ENCODE peak calls at places on chromosomes 13 and 19, in ten cellular contexts. C, W, G, F, K, A, J, P, B and T are unnamed samples.

GRCh38 chr13:60448907-60449510 is 52.0 kb downstream of the TDRD3 start:
- DNase-seq in F (no peak), C (no peak), P (no peak), K (no peak), B (peak; percentile 14), J (no peak), A (no peak), W (no peak), G (no peak), T (peak; percentile 53)

GRCh38 chr13:94033098-94033497 is 446.4 kb downstream of the DCT start:
- DNase-seq in P (no peak), F (no peak), B (no peak), G (no peak), J (no peak), K (no peak), W (no peak), C (no peak), A (no peak), T (no peak)

GRCh38 chr19:20611866-20612265 is 46.3 kb upstream of the ZNF737 start:
- DNase-seq in J (no peak), K (no peak), B (no peak), F (no peak), C (no peak), A (no peak), W (no peak), P (no peak), G (no peak), T (no peak)

GRCh38 chr19:1386945-1387683 is 3.4 kb downstream of the NDUFS7 start:
- DNase-seq in C (no peak), P (no peak), B (no peak), G (no peak), J (no peak), F (no peak), W (no peak), A (no peak), K (no peak), T (no peak)

GRCh38 chr19:48102870-48103751 is 7.5 kb downstream of the PLA2G4C start:
- DNase-seq in B (peak; percentile 24), W (no peak), P (no peak), J (no peak), A (no peak), G (no peak), F (no peak), C (no peak), K (no peak), T (peak; percentile 82)

GRCh38 chr13:31982540-31982939 is 49.0 kb upstream of the FRY start:
- DNase-seq in G (no peak), J (peak; percentile 36), P (no peak), K (peak; percentile 14), C (no peak), W (no peak), A (peak; percentile 42), B (no peak), F (peak; percentile 78), T (no peak)

GRCh38 chr19:50461066-50461875 is 15.0 kb upstream of the EMC10 start:
- DNase-seq in J (no peak), A (peak; percentile 14), K (peak; percentile 5), G (peak; percentile 8), P (peak; percentile 60), C (peak; percentile 23), F (peak; percentile 60), W (peak; percentile 55), B (peak; percentile 50), T (peak; percentile 76)

GRCh38 chr19:45311640-45312039 is 11.0 kb downstream of the CKM start:
- DNase-seq in P (no peak), B (no peak), W (no peak), A (no peak), G (no peak), K (no peak), F (peak; percentile 55), J (no peak), C (no peak), T (peak; percentile 28)

GRCh38 chr19:5851302-5851701 is at the start of gene FUT3:
- DNase-seq in C (no peak), K (no peak), P (no peak), W (no peak), B (no peak), G (no peak), A (no peak), F (no peak), J (no peak), T (no peak)

GRCh38 chr13:35179494-35179893 is 237.4 kb downstream of the NBEA start:
- DNase-seq in K (no peak), J (no peak), F (no peak), P (no peak), W (no peak), C (no peak), G (no peak), B (no peak), A (no peak), T (no peak)

GRCh38 chr13:98420560-98421175 is 156.2 kb downstream of the STK24 start:
- DNase-seq in G (no peak), W (no peak), K (no peak), B (no peak), J (no peak), C (no peak), F (no peak), P (no peak), A (no peak), T (no peak)

GRCh38 chr19:42277821-42278809 is 9.1 kb downstream of the CIC start:
- DNase-seq in C (no peak), G (no peak), A (peak; percentile 14), B (no peak), F (peak; percentile 52), P (no peak), J (no peak), W (no peak), K (no peak), T (no peak)

GRCh38 chr13:60788156-60788829 is 391.3 kb downstream of the TDRD3 start:
- DNase-seq in B (no peak), J (peak; percentile 17), C (no peak), K (no peak), P (no peak), A (peak; percentile 19), F (peak; percentile 54), G (no peak), W (no peak), T (no peak)

GRCh38 chr13:113822956-113823744 is 40.7 kb downstream of the GAS6 start:
- DNase-seq in W (no peak), F (peak; percentile 38), J (no peak), B (no peak), G (no peak), K (no peak), C (no peak), P (no peak), A (no peak), T (no peak)

GRCh38 chr13:110973007-110973700 is 58.3 kb upstream of the ANKRD10 start:
- DNase-seq in C (no peak), K (no peak), P (no peak), W (no peak), G (no peak), J (no peak), B (no peak), F (no peak), A (no peak), T (no peak)

GRCh38 chr19:45404557-45405434 is at the start of gene PPP1R13L:
- DNase-seq in K (no peak), F (peak; percentile 90), A (no peak), P (peak; percentile 51), W (peak; percentile 49), C (no peak), J (peak; percentile 36), G (peak; percentile 47), B (no peak), T (peak; percentile 95)

GRCh38 chr19:19081642-19082151 is 17.9 kb downstream of the SLC25A42 start:
- DNase-seq in G (no peak), P (no peak), A (no peak), W (no peak), F (peak; percentile 65), B (no peak), J (no peak), C (no peak), K (no peak), T (no peak)

GRCh38 chr19:55642153-55643002 is 1.1 kb upstream of the ZNF581 start:
- DNase-seq in W (peak; percentile 43), C (no peak), J (no peak), P (peak; percentile 59), A (no peak), G (no peak), K (no peak), B (peak; percentile 50), F (peak; percentile 47), T (peak; percentile 66)

GRCh38 chr13:75628811-75629210 is 7.3 kb upstream of the LMO7 start:
- DNase-seq in C (no peak), A (no peak), B (no peak), W (no peak), P (no peak), K (no peak), F (no peak), J (no peak), G (no peak), T (no peak)

GRCh38 chr19:12244370-12244769 is 50.3 kb downstream of the ZNF44 start:
- DNase-seq in A (no peak), G (no peak), F (no peak), K (no peak), C (no peak), B (no peak), J (no peak), P (no peak), W (no peak), T (no peak)

GRCh38 chr13:111661052-111661451 is 340.6 kb downstream of the TEX29 start:
- DNase-seq in W (no peak), B (no peak), J (no peak), K (no peak), F (no peak), A (no peak), C (no peak), P (no peak), G (no peak), T (no peak)

GRCh38 chr19:34667349-34668076 is 9.4 kb downstream of the SCGB2B2 start:
- DNase-seq in A (no peak), F (no peak), B (peak; percentile 8), C (no peak), G (no peak), K (no peak), J (no peak), P (no peak), W (no peak), T (no peak)

GRCh38 chr13:46804391-46804815 is 7.4 kb upstream of the ESD start:
- DNase-seq in C (no peak), K (peak; percentile 66), W (no peak), B (no peak), G (no peak), A (peak; percentile 26), P (no peak), J (no peak), F (no peak), T (no peak)

GRCh38 chr19:3554254-3555083 is 2.9 kb downstream of the MFSD12 start:
- DNase-seq in P (no peak), J (no peak), K (no peak), B (peak; percentile 79), C (no peak), A (no peak), F (no peak), W (no peak), G (no peak), T (no peak)